ENCODE peak calls at places on chromosome 4, in five cellular contexts. One of them, this sample, is unnamed.

GRCh38 chr4:79042079-79042674 is 102.9 kb upstream of the PAQR3 start:
- DNase-seq in H1: no peak
- DNase-seq in breast epithelium: no peak
- DNase-seq in prostate gland: peak
- DNase-seq in Panc1: no peak
- DNase-seq in this sample: no peak

GRCh38 chr4:103002551-103002950 is 17.0 kb downstream of the SLC9B1 start:
- DNase-seq in H1: no peak
- DNase-seq in Panc1: no peak
- DNase-seq in prostate gland: no peak
- DNase-seq in breast epithelium: no peak
- DNase-seq in this sample: no peak

GRCh38 chr4:57119054-57119651 is 9.0 kb upstream of the IGFBP7 start:
- DNase-seq in prostate gland: peak
- DNase-seq in breast epithelium: no peak
- DNase-seq in H1: no peak
- DNase-seq in Panc1: no peak
- DNase-seq in this sample: no peak

GRCh38 chr4:72397314-72397713 is 171.7 kb downstream of the ADAMTS3 start:
- DNase-seq in breast epithelium: no peak
- DNase-seq in H1: no peak
- DNase-seq in Panc1: no peak
- DNase-seq in prostate gland: no peak
- DNase-seq in this sample: no peak

GRCh38 chr4:60884545-60884944 is 315.6 kb upstream of the ADGRL3 start:
- DNase-seq in Panc1: no peak
- DNase-seq in prostate gland: no peak
- DNase-seq in H1: no peak
- DNase-seq in breast epithelium: no peak
- DNase-seq in this sample: no peak

GRCh38 chr4:152970102-152970820 is 34.1 kb downstream of the FHDC1 start:
- DNase-seq in H1: no peak
- DNase-seq in Panc1: no peak
- DNase-seq in prostate gland: no peak
- DNase-seq in breast epithelium: no peak
- DNase-seq in this sample: no peak

GRCh38 chr4:154292589-154292988 is 199.0 kb downstream of the DCHS2 start:
- DNase-seq in breast epithelium: no peak
- DNase-seq in Panc1: no peak
- DNase-seq in prostate gland: no peak
- DNase-seq in H1: no peak
- DNase-seq in this sample: no peak

GRCh38 chr4:43132010-43132582 is 239.6 kb downstream of the GRXCR1 start:
- DNase-seq in Panc1: no peak
- DNase-seq in prostate gland: peak
- DNase-seq in H1: peak
- DNase-seq in breast epithelium: no peak
- DNase-seq in this sample: no peak

GRCh38 chr4:173185832-173186545 is 17.4 kb downstream of the GALNT7 start:
- DNase-seq in breast epithelium: no peak
- DNase-seq in Panc1: no peak
- DNase-seq in H1: no peak
- DNase-seq in prostate gland: no peak
- DNase-seq in this sample: no peak

GRCh38 chr4:113943863-113944262 is 35.6 kb downstream of the ARSJ start:
- DNase-seq in H1: no peak
- DNase-seq in Panc1: no peak
- DNase-seq in breast epithelium: no peak
- DNase-seq in prostate gland: no peak
- DNase-seq in this sample: no peak

GRCh38 chr4:64503416-64503815 is 94.2 kb upstream of the TECRL start:
- DNase-seq in Panc1: no peak
- DNase-seq in breast epithelium: no peak
- DNase-seq in prostate gland: no peak
- DNase-seq in H1: no peak
- DNase-seq in this sample: no peak

GRCh38 chr4:64508089-64508488 is 98.8 kb upstream of the TECRL start:
- DNase-seq in Panc1: no peak
- DNase-seq in H1: no peak
- DNase-seq in breast epithelium: no peak
- DNase-seq in prostate gland: no peak
- DNase-seq in this sample: no peak

DNA sequence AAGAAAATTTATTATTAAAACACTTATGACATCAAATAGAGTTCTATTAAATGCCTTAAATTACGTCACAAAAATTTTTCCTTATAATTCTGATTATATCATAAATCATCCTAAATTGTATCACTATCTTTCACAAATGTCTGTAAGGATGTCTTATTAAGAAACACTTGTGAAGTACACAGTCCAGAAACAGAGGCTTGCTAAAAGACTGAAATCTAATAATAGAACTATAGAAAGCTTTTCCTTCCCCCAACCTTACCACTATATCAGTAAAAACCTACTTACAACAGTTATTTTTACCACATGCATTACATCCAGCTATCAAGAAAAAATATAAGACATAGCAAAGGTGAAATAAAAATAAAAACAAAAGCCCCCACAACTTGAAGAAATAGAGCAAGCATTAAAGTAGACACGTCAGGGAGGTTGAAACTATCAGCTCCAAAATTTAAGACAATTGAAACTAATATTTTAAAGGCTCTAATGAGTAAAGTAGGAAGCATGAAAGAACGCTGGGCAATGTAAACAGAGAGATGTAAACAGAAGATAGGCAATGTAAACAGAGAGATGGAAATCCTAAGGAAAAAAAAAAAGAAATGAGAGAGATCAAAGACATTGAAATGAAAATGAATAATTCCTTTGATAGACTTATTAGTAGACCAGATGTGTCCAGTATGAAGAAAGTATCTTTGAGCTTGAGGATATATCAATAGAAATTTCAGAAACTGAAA is 94.9 kb upstream of the TECRL start:
- DNase-seq in Panc1: no peak
- DNase-seq in breast epithelium: no peak
- DNase-seq in prostate gland: no peak
- DNase-seq in H1: no peak
- DNase-seq in this sample: no peak
- H3K27ac ChIP-seq in Panc1: no peak
- H3K27ac ChIP-seq in breast epithelium: no peak
- H3K27ac ChIP-seq in prostate gland: no peak
- H3K27ac ChIP-seq in H1: no peak
- H3K27ac ChIP-seq in this sample: no peak

GRCh38 chr4:139887378-139887801 is 221.8 kb downstream of the MGST2 start:
- DNase-seq in prostate gland: no peak
- DNase-seq in Panc1: no peak
- DNase-seq in breast epithelium: no peak
- DNase-seq in H1: no peak
- DNase-seq in this sample: peak
- H3K4me3 ChIP-seq in prostate gland: no peak
- H3K4me3 ChIP-seq in Panc1: no peak
- H3K4me3 ChIP-seq in breast epithelium: peak
- H3K4me3 ChIP-seq in H1: no peak
- H3K4me3 ChIP-seq in this sample: peak

GRCh38 chr4:2941138-2942036 is 21.8 kb downstream of the NOP14 start:
- DNase-seq in prostate gland: no peak
- DNase-seq in H1: no peak
- DNase-seq in Panc1: no peak
- DNase-seq in breast epithelium: peak
- DNase-seq in this sample: no peak

GRCh38 chr4:2943364-2944090 is 19.7 kb downstream of the NOP14 start:
- DNase-seq in Panc1: no peak
- DNase-seq in prostate gland: no peak
- DNase-seq in H1: no peak
- DNase-seq in breast epithelium: peak
- DNase-seq in this sample: no peak

GRCh38 chr4:2942532-2943363 is 20.5 kb downstream of the NOP14 start:
- DNase-seq in prostate gland: no peak
- DNase-seq in H1: no peak
- DNase-seq in breast epithelium: no peak
- DNase-seq in Panc1: no peak
- DNase-seq in this sample: no peak

GRCh38 chr4:2940267-2941137 is 22.7 kb downstream of the NOP14 start:
- DNase-seq in prostate gland: no peak
- DNase-seq in Panc1: no peak
- DNase-seq in H1: no peak
- DNase-seq in breast epithelium: peak
- DNase-seq in this sample: no peak

DNA sequence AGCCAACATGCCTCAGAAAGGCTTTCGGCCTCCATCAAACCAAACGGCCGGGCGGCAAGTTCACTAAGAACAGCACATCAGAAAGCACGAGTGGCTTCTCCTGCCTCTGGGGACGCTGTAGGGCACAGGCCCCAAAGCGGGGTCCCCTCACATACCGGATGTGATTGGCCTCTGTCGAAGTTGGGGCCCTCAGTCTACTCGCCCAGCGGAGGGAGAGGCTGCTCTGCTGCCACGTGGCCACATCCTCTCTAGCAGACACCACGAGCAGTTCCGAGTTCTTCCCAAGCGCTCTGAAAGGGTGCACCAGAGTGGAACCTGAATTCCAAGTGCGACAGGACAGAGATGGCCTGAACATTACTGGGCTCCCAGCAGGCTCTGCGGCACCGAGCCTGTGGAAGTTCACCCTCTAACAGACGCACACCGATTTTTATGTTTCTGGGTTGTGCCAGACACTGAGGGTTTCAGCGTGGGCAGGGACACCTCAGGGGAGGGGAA is 21.1 kb downstream of the NOP14 start:
- DNase-seq in Panc1: no peak
- DNase-seq in prostate gland: no peak
- DNase-seq in H1: no peak
- DNase-seq in breast epithelium: no peak
- DNase-seq in this sample: no peak
- TF ChIP-seq POLR2AphosphoS5 in Panc1: no peak
- TF ChIP-seq POLR2AphosphoS5 in prostate gland: no peak
- TF ChIP-seq POLR2AphosphoS5 in H1: no peak
- TF ChIP-seq POLR2AphosphoS5 in breast epithelium: no peak
- TF ChIP-seq POLR2AphosphoS5 in this sample: no peak

DNA sequence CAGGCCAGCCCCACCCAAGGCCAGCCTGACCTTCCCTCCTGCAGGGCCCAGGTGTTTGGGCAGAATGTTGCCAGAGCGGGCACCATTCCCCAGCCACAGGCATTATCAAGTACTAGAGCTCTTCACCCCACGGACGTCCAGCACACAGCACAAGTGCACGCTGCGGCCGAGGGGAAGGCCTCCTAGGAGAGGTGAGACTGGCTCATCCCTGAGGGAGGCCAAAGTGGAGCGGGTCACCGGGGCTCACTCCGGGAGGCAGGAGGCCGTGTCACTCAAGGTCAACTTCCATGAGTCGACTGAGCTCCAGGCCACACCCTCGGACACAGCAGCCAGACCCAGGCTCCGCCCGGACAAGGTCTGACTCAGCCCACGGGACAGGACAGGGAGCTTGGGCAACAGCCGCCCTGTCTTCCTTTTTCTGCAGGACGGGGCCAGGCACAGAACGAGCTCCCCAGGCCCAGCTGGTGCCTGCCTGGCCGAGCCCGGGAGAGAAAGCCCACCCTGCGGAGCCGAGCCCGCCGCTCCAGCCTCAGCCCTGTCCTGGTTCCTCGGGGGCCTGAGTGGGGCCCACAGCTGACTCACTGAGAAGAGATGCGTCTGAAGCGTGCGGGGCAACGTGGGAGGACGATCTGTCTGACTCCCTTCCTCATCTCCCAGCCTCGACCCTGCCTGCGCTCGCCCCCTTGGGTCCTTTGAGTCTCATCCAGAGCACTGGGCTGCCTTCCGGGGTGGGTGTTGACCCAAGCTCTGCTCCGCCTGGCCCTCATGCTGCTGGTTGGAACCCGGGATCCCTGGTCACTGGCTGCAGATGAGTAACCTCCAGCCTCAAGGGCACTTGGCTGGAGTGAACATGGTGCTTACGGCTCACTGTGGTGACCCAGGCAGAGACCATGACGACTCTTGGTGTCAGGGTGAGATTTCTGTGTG is 1.6 kb downstream of the SLC49A3 start:
- DNase-seq in breast epithelium: peak
- DNase-seq in prostate gland: no peak
- DNase-seq in H1: no peak
- DNase-seq in Panc1: peak
- DNase-seq in this sample: peak
- H3K27ac ChIP-seq in breast epithelium: peak
- H3K27ac ChIP-seq in prostate gland: no peak
- H3K27ac ChIP-seq in H1: no peak
- H3K27ac ChIP-seq in Panc1: peak
- H3K27ac ChIP-seq in this sample: peak